ENCODE peak calls at places on chromosomes 5 and 9, in four cellular contexts. One of them, this sample, is unnamed.

GRCh38 chr9:105188746-105189145 is 55.7 kb upstream of the SLC44A1 start:
- DNase-seq in cardiac fibroblast: no peak
- DNase-seq in HepG2: no peak
- DNase-seq in AG09309: no peak
- DNase-seq in this sample: no peak

GRCh38 chr9:29285818-29286217 is 1712.5 kb upstream of the C9orf72 start:
- DNase-seq in cardiac fibroblast: peak; percentile 19
- DNase-seq in HepG2: no peak
- DNase-seq in AG09309: no peak
- DNase-seq in this sample: peak; percentile 2

GRCh38 chr5:176515396-176515795 is 21.8 kb downstream of the RNF44 start:
- DNase-seq in cardiac fibroblast: no peak
- DNase-seq in HepG2: no peak
- DNase-seq in AG09309: no peak
- DNase-seq in this sample: no peak

GRCh38 chr5:180522350-180522749 is 28.2 kb downstream of the CNOT6 start:
- DNase-seq in cardiac fibroblast: no peak
- DNase-seq in HepG2: no peak
- DNase-seq in AG09309: no peak
- DNase-seq in this sample: no peak

GRCh38 chr9:71079451-71079850 is 42.0 kb downstream of the TRPM3 start:
- DNase-seq in cardiac fibroblast: peak; percentile 18
- DNase-seq in HepG2: peak; percentile 8
- DNase-seq in AG09309: peak; percentile 50
- DNase-seq in this sample: no peak

GRCh38 chr5:116453920-116454319 is 120.7 kb downstream of the SEMA6A start:
- DNase-seq in cardiac fibroblast: no peak
- DNase-seq in HepG2: peak; percentile 61
- DNase-seq in AG09309: no peak
- DNase-seq in this sample: no peak

GRCh38 chr9:118364266-118365075 is 660.3 kb downstream of the TLR4 start:
- DNase-seq in cardiac fibroblast: no peak
- DNase-seq in HepG2: no peak
- DNase-seq in AG09309: no peak
- DNase-seq in this sample: no peak

GRCh38 chr5:105952875-105953274 is 1717.9 kb downstream of the EFNA5 start:
- DNase-seq in cardiac fibroblast: peak; percentile 68
- DNase-seq in HepG2: no peak
- DNase-seq in AG09309: no peak
- DNase-seq in this sample: peak; percentile 67

GRCh38 chr9:36929350-36929675 is 104.8 kb downstream of the PAX5 start:
- DNase-seq in cardiac fibroblast: no peak
- DNase-seq in HepG2: no peak
- DNase-seq in AG09309: no peak
- DNase-seq in this sample: no peak

GRCh38 chr9:2740616-2741015 is 23.3 kb downstream of the KCNV2 start:
- DNase-seq in cardiac fibroblast: peak; percentile 17
- DNase-seq in HepG2: no peak
- DNase-seq in AG09309: no peak
- DNase-seq in this sample: no peak

GRCh38 chr5:65029178-65029577 is 260.4 kb downstream of the CWC27 start:
- DNase-seq in cardiac fibroblast: no peak
- DNase-seq in HepG2: no peak
- DNase-seq in AG09309: no peak
- DNase-seq in this sample: no peak

GRCh38 chr5:59744531-59744992 is 149.0 kb downstream of the PDE4D start:
- DNase-seq in cardiac fibroblast: peak; percentile 66
- DNase-seq in HepG2: no peak
- DNase-seq in AG09309: no peak
- DNase-seq in this sample: peak; percentile 49

GRCh38 chr5:150593996-150594395 is 46.5 kb upstream of the SYNPO start:
- DNase-seq in cardiac fibroblast: no peak
- DNase-seq in HepG2: no peak
- DNase-seq in AG09309: no peak
- DNase-seq in this sample: no peak

GRCh38 chr5:41211417-41211816 is 1.9 kb downstream of the C6 start:
- DNase-seq in cardiac fibroblast: no peak
- DNase-seq in HepG2: no peak
- DNase-seq in AG09309: no peak
- DNase-seq in this sample: no peak

DNA sequence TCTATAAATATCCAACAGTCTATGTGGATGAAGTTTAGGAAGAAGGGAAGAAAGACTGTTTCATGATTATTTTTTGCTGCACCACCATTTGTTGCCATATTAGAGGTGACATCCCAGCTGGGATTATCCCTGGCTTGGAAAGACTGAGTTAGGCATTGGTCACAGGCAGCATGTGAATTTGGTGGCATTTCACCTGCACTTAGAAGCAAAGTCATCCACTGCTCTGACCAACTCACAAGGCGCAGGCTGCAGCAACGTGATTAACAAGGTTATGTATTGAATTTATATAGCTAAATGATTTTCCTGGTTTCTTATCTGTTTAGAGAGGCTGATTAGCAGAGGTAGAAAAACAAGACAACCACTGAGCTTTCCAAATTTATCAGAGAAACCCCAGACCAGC is 2.7 kb downstream of the FYB1 start:
- DNase-seq in cardiac fibroblast: no peak
- DNase-seq in HepG2: no peak
- DNase-seq in AG09309: no peak
- DNase-seq in this sample: no peak
- H3K4me3 ChIP-seq in cardiac fibroblast: no peak overlapping the region
- H3K4me3 ChIP-seq in HepG2: no peak overlapping the region
- H3K4me3 ChIP-seq in AG09309: no peak overlapping the region
- H3K4me3 ChIP-seq in this sample: no peak overlapping the region

GRCh38 chr9:124012368-124013262 is 1.0 kb downstream of the LHX2 start:
- DNase-seq in cardiac fibroblast: no peak
- DNase-seq in HepG2: no peak
- DNase-seq in AG09309: no peak
- DNase-seq in this sample: no peak
- H3K4me3 ChIP-seq in cardiac fibroblast: peak overlapping the region; percentile 29
- H3K4me3 ChIP-seq in HepG2: no peak overlapping the region
- H3K4me3 ChIP-seq in AG09309: peak overlapping the region; percentile 75
- H3K4me3 ChIP-seq in this sample: no peak overlapping the region

GRCh38 chr9:133118568-133118967 is 2.5 kb downstream of the RALGDS start:
- DNase-seq in cardiac fibroblast: no peak
- DNase-seq in HepG2: no peak
- DNase-seq in AG09309: no peak
- DNase-seq in this sample: no peak

GRCh38 chr9:133119461-133120342 is 1.3 kb downstream of the RALGDS start:
- DNase-seq in cardiac fibroblast: no peak
- DNase-seq in HepG2: no peak
- DNase-seq in AG09309: no peak
- DNase-seq in this sample: no peak

GRCh38 chr9:133117271-133118178 is 3.5 kb downstream of the RALGDS start:
- DNase-seq in cardiac fibroblast: peak; percentile 55
- DNase-seq in HepG2: no peak
- DNase-seq in AG09309: no peak
- DNase-seq in this sample: no peak

GRCh38 chr9:133118179-133118520 is 2.9 kb downstream of the RALGDS start:
- DNase-seq in cardiac fibroblast: no peak
- DNase-seq in HepG2: no peak
- DNase-seq in AG09309: no peak
- DNase-seq in this sample: no peak

GRCh38 chr9:133119039-133119438 is 2.0 kb downstream of the RALGDS start:
- DNase-seq in cardiac fibroblast: no peak
- DNase-seq in HepG2: no peak
- DNase-seq in AG09309: no peak
- DNase-seq in this sample: no peak
- H3K4me3 ChIP-seq in cardiac fibroblast: no peak overlapping the region
- H3K4me3 ChIP-seq in HepG2: no peak overlapping the region
- H3K4me3 ChIP-seq in AG09309: no peak overlapping the region
- H3K4me3 ChIP-seq in this sample: peak overlapping the region; percentile 3

DNA sequence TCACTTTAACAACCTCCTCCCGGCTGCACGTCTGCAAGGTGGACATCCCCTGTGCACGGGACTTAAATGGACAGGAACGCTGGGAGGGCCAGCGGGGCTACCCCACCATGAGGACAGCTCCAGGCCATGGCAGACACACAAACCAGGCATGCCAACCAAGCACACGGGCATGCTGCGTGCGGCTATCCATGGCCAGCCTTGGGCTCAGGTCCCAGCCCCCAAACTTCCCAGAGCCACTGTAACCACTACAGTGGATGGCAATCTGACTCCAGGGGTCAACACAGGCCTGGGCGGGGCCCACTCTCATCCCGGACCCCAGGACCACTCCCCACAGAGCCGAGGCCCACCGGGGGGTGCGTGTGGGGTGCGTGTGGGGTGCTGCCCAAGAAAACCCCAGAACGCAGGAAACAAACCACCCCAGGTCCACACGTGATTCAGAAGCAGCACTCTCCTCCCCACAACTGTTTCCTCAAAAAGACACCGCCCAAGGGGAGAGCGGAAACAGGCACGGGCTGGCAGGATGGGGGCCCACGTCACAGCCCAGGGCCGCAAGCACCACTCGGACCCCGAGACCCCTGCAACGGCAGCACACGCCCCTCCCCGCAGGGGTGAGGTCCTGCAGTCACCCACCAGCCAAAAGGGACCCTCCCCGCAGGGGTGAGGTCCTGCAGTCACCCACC is 7.4 kb downstream of the SLC12A7 start:
- DNase-seq in cardiac fibroblast: no peak
- DNase-seq in HepG2: no peak
- DNase-seq in AG09309: no peak
- DNase-seq in this sample: no peak
- H3K4me3 ChIP-seq in cardiac fibroblast: no peak overlapping the region
- H3K4me3 ChIP-seq in HepG2: peak overlapping the region; percentile 36
- H3K4me3 ChIP-seq in AG09309: no peak overlapping the region
- H3K4me3 ChIP-seq in this sample: no peak overlapping the region

This sample was measured in skeletal muscle cell.